ENCODE peak calls at places on chromosomes 3 and 15, in four cellular contexts. One of them, this sample, is unnamed.
A peak's percentile ranks its signal among the peaks of the same experiment; 100 is the strongest.

GRCh38 chr3:159250961-159251360 is 449.1 kb downstream of the MFSD1 start:
- DNase-seq in HCT116: no peak
- DNase-seq in left ventricle myocardium inferior: no peak
- DNase-seq in transverse colon: no peak
- DNase-seq in this sample: no peak

GRCh38 chr3:57006949-57007419 is 53.5 kb upstream of the SPATA12 start:
- DNase-seq in HCT116: peak; percentile 56
- DNase-seq in transverse colon: no peak
- DNase-seq in left ventricle myocardium inferior: no peak
- DNase-seq in this sample: no peak

GRCh38 chr3:14598143-14598569 is 53.4 kb upstream of the CCDC174 start:
- DNase-seq in transverse colon: no peak
- DNase-seq in left ventricle myocardium inferior: no peak
- DNase-seq in HCT116: no peak
- DNase-seq in this sample: no peak

GRCh38 chr3:114290911-114291901 is 2.6 kb upstream of the TIGIT start:
- DNase-seq in HCT116: peak; percentile 44
- DNase-seq in left ventricle myocardium inferior: peak; percentile 33
- DNase-seq in transverse colon: peak; percentile 77
- DNase-seq in this sample: peak; percentile 71

GRCh38 chr3:31187380-31187779 is 292.9 kb upstream of the GADL1 start:
- DNase-seq in HCT116: no peak
- DNase-seq in transverse colon: no peak
- DNase-seq in left ventricle myocardium inferior: no peak
- DNase-seq in this sample: no peak

GRCh38 chr3:179973931-179974361 is 62.8 kb downstream of the PEX5L start:
- DNase-seq in left ventricle myocardium inferior: no peak
- DNase-seq in HCT116: no peak
- DNase-seq in transverse colon: no peak
- DNase-seq in this sample: no peak

GRCh38 chr3:29454326-29454725 is 173.5 kb downstream of the RBMS3 start:
- DNase-seq in left ventricle myocardium inferior: no peak
- DNase-seq in HCT116: no peak
- DNase-seq in transverse colon: no peak
- DNase-seq in this sample: no peak

GRCh38 chr15:82810061-82810862 is 834 bp downstream of the WHAMM start:
- DNase-seq in left ventricle myocardium inferior: peak; percentile 25
- DNase-seq in transverse colon: peak; percentile 37
- DNase-seq in HCT116: no peak
- DNase-seq in this sample: peak; percentile 55

GRCh38 chr15:67801926-67802914 is 23.1 kb upstream of the SKOR1 start:
- DNase-seq in HCT116: no peak
- DNase-seq in left ventricle myocardium inferior: no peak
- DNase-seq in transverse colon: no peak
- DNase-seq in this sample: no peak

GRCh38 chr3:151430821-151431484 is 29.9 kb downstream of the IGSF10 start:
- DNase-seq in left ventricle myocardium inferior: no peak
- DNase-seq in transverse colon: no peak
- DNase-seq in HCT116: no peak
- DNase-seq in this sample: no peak

GRCh38 chr3:130759692-130760338 is 13.2 kb upstream of the PIK3R4 start:
- DNase-seq in transverse colon: peak; percentile 60
- DNase-seq in HCT116: peak; percentile 34
- DNase-seq in left ventricle myocardium inferior: no peak
- DNase-seq in this sample: peak; percentile 30

GRCh38 chr15:62301993-62302665 is 137.0 kb upstream of the C2CD4B start:
- DNase-seq in transverse colon: no peak
- DNase-seq in HCT116: no peak
- DNase-seq in left ventricle myocardium inferior: no peak
- DNase-seq in this sample: no peak

GRCh38 chr15:31433574-31433973 is 106.9 kb downstream of the KLF13 start:
- DNase-seq in HCT116: no peak
- DNase-seq in left ventricle myocardium inferior: no peak
- DNase-seq in transverse colon: no peak
- DNase-seq in this sample: no peak

GRCh38 chr3:115164374-115165221 is 17.5 kb upstream of the ZBTB20 start:
- DNase-seq in transverse colon: no peak
- DNase-seq in left ventricle myocardium inferior: no peak
- DNase-seq in HCT116: no peak
- DNase-seq in this sample: no peak

GRCh38 chr15:57003418-57003817 is 85.0 kb downstream of the TCF12 start:
- DNase-seq in HCT116: no peak
- DNase-seq in left ventricle myocardium inferior: no peak
- DNase-seq in transverse colon: no peak
- DNase-seq in this sample: peak; percentile 86

GRCh38 chr3:7658294-7658693 is 797.4 kb downstream of the GRM7 start:
- DNase-seq in transverse colon: no peak
- DNase-seq in left ventricle myocardium inferior: no peak
- DNase-seq in HCT116: no peak
- DNase-seq in this sample: no peak

GRCh38 chr3:97940034-97940433 is 32.2 kb downstream of the RIOX2 start:
- DNase-seq in transverse colon: no peak
- DNase-seq in left ventricle myocardium inferior: no peak
- DNase-seq in HCT116: peak; percentile 0
- DNase-seq in this sample: no peak

GRCh38 chr3:72258366-72258765 is 473.4 kb upstream of the PROK2 start:
- DNase-seq in left ventricle myocardium inferior: no peak
- DNase-seq in HCT116: no peak
- DNase-seq in transverse colon: no peak
- DNase-seq in this sample: no peak

GRCh38 chr3:46977811-46978195 is 1.3 kb upstream of the CCDC12 start:
- DNase-seq in left ventricle myocardium inferior: no peak
- DNase-seq in transverse colon: no peak
- DNase-seq in HCT116: no peak
- DNase-seq in this sample: no peak
- H3K4me1 ChIP-seq in left ventricle myocardium inferior: peaks cover 82% of the 10 kb centered on the region
- H3K4me1 ChIP-seq in transverse colon: peaks cover 74% of the 10 kb centered on the region
- H3K4me1 ChIP-seq in HCT116: peaks cover 26% of the 10 kb centered on the region
- H3K4me1 ChIP-seq in this sample: peaks cover 23% of the 10 kb centered on the region

GRCh38 chr3:136730595-136731273 is 21.4 kb downstream of the STAG1 start:
- DNase-seq in transverse colon: peak; percentile 41
- DNase-seq in left ventricle myocardium inferior: no peak
- DNase-seq in HCT116: no peak
- DNase-seq in this sample: no peak

GRCh38 chr3:136731274-136731884 is 20.8 kb downstream of the STAG1 start:
- DNase-seq in HCT116: no peak
- DNase-seq in left ventricle myocardium inferior: no peak
- DNase-seq in transverse colon: no peak
- DNase-seq in this sample: no peak

GRCh38 chr3:136725468-136725867 is 26.7 kb downstream of the STAG1 start:
- DNase-seq in transverse colon: no peak
- DNase-seq in left ventricle myocardium inferior: no peak
- DNase-seq in HCT116: no peak
- DNase-seq in this sample: no peak

GRCh38 chr3:136728918-136729317 is 23.3 kb downstream of the STAG1 start:
- DNase-seq in HCT116: no peak
- DNase-seq in transverse colon: no peak
- DNase-seq in left ventricle myocardium inferior: no peak
- DNase-seq in this sample: peak; percentile 90

GRCh38 chr3:136728434-136728833 is 23.7 kb downstream of the STAG1 start:
- DNase-seq in left ventricle myocardium inferior: no peak
- DNase-seq in transverse colon: no peak
- DNase-seq in HCT116: no peak
- DNase-seq in this sample: no peak
- H3K4me1 ChIP-seq in left ventricle myocardium inferior: peaks cover 68% of the 10 kb centered on the region
- H3K4me1 ChIP-seq in transverse colon: peaks cover 80% of the 10 kb centered on the region
- H3K4me1 ChIP-seq in HCT116: peaks cover 3% of the 10 kb centered on the region
- H3K4me1 ChIP-seq in this sample: peaks cover 22% of the 10 kb centered on the region

GRCh38 chr15:64163662-64164362 is 990 bp upstream of the PPIB start:
- DNase-seq in transverse colon: no peak
- DNase-seq in left ventricle myocardium inferior: no peak
- DNase-seq in HCT116: no peak
- DNase-seq in this sample: no peak

GRCh38 chr15:64161688-64162477 is 939 bp downstream of the PPIB start:
- DNase-seq in HCT116: no peak
- DNase-seq in transverse colon: no peak
- DNase-seq in left ventricle myocardium inferior: no peak
- DNase-seq in this sample: no peak

GRCh38 chr15:64164436-64164835 is 1.6 kb upstream of the PPIB start:
- DNase-seq in left ventricle myocardium inferior: no peak
- DNase-seq in transverse colon: no peak
- DNase-seq in HCT116: no peak
- DNase-seq in this sample: no peak

GRCh38 chr15:64162869-64163661 is at the start of gene PPIB:
- DNase-seq in left ventricle myocardium inferior: peak; percentile 98
- DNase-seq in HCT116: peak; percentile 88
- DNase-seq in transverse colon: peak; percentile 98
- DNase-seq in this sample: peak; percentile 98

DNA sequence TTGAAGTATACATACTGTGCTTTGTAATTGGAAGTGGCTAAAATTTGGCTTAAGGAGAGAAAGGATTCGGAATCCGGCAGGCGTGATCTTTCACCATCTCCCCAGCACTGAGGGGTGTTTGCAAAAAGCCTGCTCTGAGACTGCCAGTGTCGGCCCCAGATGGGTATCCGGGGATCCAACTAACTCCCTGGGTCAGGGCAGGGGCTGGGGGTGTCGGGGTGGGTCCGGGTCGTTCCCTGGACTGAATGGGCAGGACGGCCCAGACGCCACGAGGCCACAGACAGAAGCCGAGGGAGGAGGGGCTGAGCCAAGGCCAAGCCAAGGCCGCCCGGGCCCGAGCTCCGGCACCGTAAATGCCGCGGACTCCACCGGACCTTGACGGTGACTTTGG is 349 bp downstream of the PPIB start:
- DNase-seq in left ventricle myocardium inferior: no peak
- DNase-seq in transverse colon: no peak
- DNase-seq in HCT116: no peak
- DNase-seq in this sample: no peak
- H3K4me1 ChIP-seq in left ventricle myocardium inferior: peaks cover 63% of the 10 kb centered on the region
- H3K4me1 ChIP-seq in transverse colon: peaks cover 42% of the 10 kb centered on the region
- H3K4me1 ChIP-seq in HCT116: peaks cover 4% of the 10 kb centered on the region
- H3K4me1 ChIP-seq in this sample: peaks cover 17% of the 10 kb centered on the region

GRCh38 chr15:85752591-85752990 is 42.1 kb downstream of the KLHL25 start:
- DNase-seq in transverse colon: no peak
- DNase-seq in left ventricle myocardium inferior: no peak
- DNase-seq in HCT116: no peak
- DNase-seq in this sample: no peak
- H3K4me1 ChIP-seq in transverse colon: peaks cover 25% of the 10 kb centered on the region
- H3K4me1 ChIP-seq in left ventricle myocardium inferior: peaks cover 78% of the 10 kb centered on the region
- H3K4me1 ChIP-seq in HCT116: no peaks in the 10 kb centered on the region
- H3K4me1 ChIP-seq in this sample: no peaks in the 10 kb centered on the region

This sample was measured in SJSA1.